ENCODE peak calls at places on chromosomes 12 and 14, in six cellular contexts. B is heart right ventricle, A is GM23248, S is esophagus squamous epithelium, O is stomach, I is left lung. Z is an unnamed sample.

GRCh38 chr12:68080577-68080976 is 79.0 kb downstream of the IFNG start:
- DNase-seq in A (no peak), I (no peak), S (no peak), B (no peak), O (no peak), Z (no peak)

GRCh38 chr14:80636071-80636470 is 305.5 kb downstream of the CEP128 start:
- DNase-seq in S (no peak), O (no peak), I (no peak), B (no peak), A (peak; percentile 39), Z (no peak)

GRCh38 chr12:89525002-89525823 is 617 bp upstream of the GALNT4 start:
- DNase-seq in S (no peak), A (peak; percentile 64), B (peak; percentile 25), I (peak; percentile 60), O (peak; percentile 52), Z (peak; percentile 63)

GRCh38 chr14:95327558-95328374 is 8.1 kb upstream of the CLMN start:
- DNase-seq in A (no peak), O (no peak), I (no peak), S (peak; percentile 28), B (no peak), Z (no peak)

GRCh38 chr12:14135996-14136395 is 154.6 kb upstream of the GRIN2B start:
- DNase-seq in S (no peak), A (no peak), I (no peak), B (no peak), O (no peak), Z (no peak)

GRCh38 chr14:22780941-22781605 is 14.6 kb downstream of the OXA1L start:
- DNase-seq in O (no peak), I (no peak), S (no peak), A (no peak), B (no peak), Z (no peak)

GRCh38 chr12:98725481-98726247 is 80.6 kb downstream of the APAF1 start:
- DNase-seq in I (no peak), O (no peak), A (peak; percentile 84), S (no peak), B (no peak), Z (peak; percentile 53)

GRCh38 chr12:69623970-69624369 is 13.3 kb upstream of the LRRC10 start:
- DNase-seq in O (peak; percentile 97), I (no peak), A (no peak), B (peak; percentile 78), S (no peak), Z (peak; percentile 55)

GRCh38 chr12:107891967-107892366 is 117.5 kb downstream of the ASCL4 start:
- DNase-seq in A (peak; percentile 52), S (no peak), B (no peak), O (no peak), I (no peak), Z (peak; percentile 40)

GRCh38 chr12:93379432-93380308 is 1.9 kb downstream of the NUDT4 start:
- DNase-seq in I (no peak), O (no peak), B (no peak), A (peak; percentile 56), S (no peak), Z (no peak)

GRCh38 chr14:89911018-89911919 is 43.3 kb downstream of the EFCAB11 start:
- DNase-seq in A (peak; percentile 72), B (no peak), O (peak; percentile 36), I (no peak), S (no peak), Z (no peak)

GRCh38 chr12:21248679-21249078 is 86.0 kb downstream of the SLCO1A2 start:
- DNase-seq in O (no peak), B (no peak), S (no peak), I (no peak), A (peak; percentile 42), Z (no peak)

GRCh38 chr14:59254146-59254910 is 65.9 kb downstream of the DAAM1 start:
- DNase-seq in A (peak; percentile 95), S (no peak), B (peak; percentile 89), O (peak; percentile 31), I (peak; percentile 79), Z (peak; percentile 97)

GRCh38 chr14:104875811-104876210 is 10.7 kb downstream of the CEP170B start:
- DNase-seq in S (no peak), I (no peak), A (no peak), B (no peak), O (no peak), Z (peak; percentile 82)

GRCh38 chr12:58359084-58359483 is 417.7 kb downstream of the ATP23 start:
- DNase-seq in B (no peak), O (no peak), I (no peak), A (peak; percentile 24), S (no peak), Z (peak; percentile 23)

GRCh38 chr12:78864483-78865296 is at the start of gene SYT1:
- DNase-seq in S (no peak), I (peak; percentile 30), A (peak; percentile 89), O (no peak), B (no peak), Z (peak; percentile 64)

GRCh38 chr12:53791735-53792326 is 40.1 kb upstream of the CISTR start:
- DNase-seq in A (peak; percentile 28), B (no peak), O (peak; percentile 26), I (no peak), S (no peak), Z (peak; percentile 34)

GRCh38 chr12:118150625-118151024 is 14.7 kb downstream of the PEBP1 start:
- DNase-seq in S (no peak), O (no peak), A (no peak), B (no peak), I (no peak), Z (no peak)

GRCh38 chr12:93514853-93515252 is 47.5 kb downstream of the MRPL42 start:
- DNase-seq in A (peak; percentile 69), O (no peak), B (no peak), S (no peak), I (no peak), Z (no peak)

GRCh38 chr12:25014961-25015360 is 66.1 kb upstream of the BCAT1 start:
- DNase-seq in O (no peak), S (no peak), B (no peak), A (peak; percentile 26), I (no peak), Z (no peak)

GRCh38 chr14:92577321-92577742 is 63.8 kb downstream of the RIN3 start:
- DNase-seq in A (no peak), S (no peak), I (no peak), B (no peak), O (no peak), Z (no peak)

GRCh38 chr14:91337699-91338335 is 79.8 kb downstream of the CCDC88C start:
- DNase-seq in I (no peak), A (no peak), S (no peak), B (no peak), O (no peak), Z (no peak)

GRCh38 chr12:30939234-30939633 is 12.7 kb downstream of the TSPAN11 start:
- DNase-seq in I (no peak), B (no peak), O (no peak), S (no peak), A (no peak), Z (no peak)

GRCh38 chr12:12046401-12046800 is 24.3 kb upstream of the BCL2L14 start:
- DNase-seq in B (no peak), O (no peak), S (no peak), I (no peak), A (no peak), Z (no peak)

GRCh38 chr12:95538656-95539055 is 12.6 kb downstream of the USP44 start:
- DNase-seq in I (no peak), A (no peak), O (no peak), B (no peak), S (no peak), Z (no peak)
- H3K27ac ChIP-seq in I (no peak overlapping the region), A (no peak overlapping the region), O (no peak overlapping the region), B (no peak overlapping the region), S (no peak overlapping the region), Z (no peak overlapping the region)

GRCh38 chr12:103751171-103751570 is 89.9 kb downstream of the NT5DC3 start:
- DNase-seq in A (no peak), I (no peak), B (no peak), O (no peak), S (no peak), Z (no peak)

GRCh38 chr12:103748002-103748401 is 93.0 kb downstream of the NT5DC3 start:
- DNase-seq in S (no peak), I (no peak), A (no peak), O (no peak), B (no peak), Z (no peak)

GRCh38 chr12:103745962-103746361 is 95.1 kb downstream of the NT5DC3 start:
- DNase-seq in I (no peak), S (no peak), A (no peak), B (no peak), O (no peak), Z (no peak)

GRCh38 chr12:103751600-103751999 is 89.4 kb downstream of the NT5DC3 start:
- DNase-seq in I (no peak), O (no peak), S (no peak), A (peak; percentile 31), B (no peak), Z (no peak)

DNA sequence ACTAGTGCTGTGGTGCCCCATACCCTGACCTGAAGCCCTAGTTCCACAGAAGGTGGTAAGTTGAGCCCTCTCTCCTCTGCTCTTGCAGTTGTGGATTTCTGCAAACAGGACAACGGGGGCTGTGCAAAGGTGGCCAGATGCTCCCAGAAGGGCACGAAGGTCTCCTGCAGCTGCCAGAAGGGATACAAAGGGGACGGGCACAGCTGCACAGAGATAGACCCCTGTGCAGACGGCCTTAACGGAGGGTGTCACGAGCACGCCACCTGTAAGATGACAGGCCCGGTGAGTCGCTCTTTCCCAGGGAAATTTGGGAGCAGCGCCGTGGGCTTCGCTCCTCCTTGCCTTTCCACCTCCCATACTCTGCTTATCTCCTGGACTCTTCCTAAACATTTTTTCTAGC is 92.2 kb downstream of the NT5DC3 start:
- DNase-seq in A (no peak), B (no peak), I (no peak), O (no peak), S (no peak), Z (no peak)
- H3K4me1 ChIP-seq in A (no peaks in the 10 kb centered on the region), B (no peaks in the 10 kb centered on the region), I (no peaks in the 10 kb centered on the region), O (no peaks in the 10 kb centered on the region), S (no peaks in the 10 kb centered on the region), Z (no peaks in the 10 kb centered on the region)

GRCh38 chr12:73678335-73678734 is 859.3 kb upstream of the ATXN7L3B start:
- DNase-seq in O (no peak), I (no peak), B (no peak), A (no peak), S (no peak), Z (no peak)
- H3K27ac ChIP-seq in O (no peak overlapping the region), I (no peak overlapping the region), B (no peak overlapping the region), A (no peak overlapping the region), S (no peak overlapping the region), Z (no peak overlapping the region)

DNA sequence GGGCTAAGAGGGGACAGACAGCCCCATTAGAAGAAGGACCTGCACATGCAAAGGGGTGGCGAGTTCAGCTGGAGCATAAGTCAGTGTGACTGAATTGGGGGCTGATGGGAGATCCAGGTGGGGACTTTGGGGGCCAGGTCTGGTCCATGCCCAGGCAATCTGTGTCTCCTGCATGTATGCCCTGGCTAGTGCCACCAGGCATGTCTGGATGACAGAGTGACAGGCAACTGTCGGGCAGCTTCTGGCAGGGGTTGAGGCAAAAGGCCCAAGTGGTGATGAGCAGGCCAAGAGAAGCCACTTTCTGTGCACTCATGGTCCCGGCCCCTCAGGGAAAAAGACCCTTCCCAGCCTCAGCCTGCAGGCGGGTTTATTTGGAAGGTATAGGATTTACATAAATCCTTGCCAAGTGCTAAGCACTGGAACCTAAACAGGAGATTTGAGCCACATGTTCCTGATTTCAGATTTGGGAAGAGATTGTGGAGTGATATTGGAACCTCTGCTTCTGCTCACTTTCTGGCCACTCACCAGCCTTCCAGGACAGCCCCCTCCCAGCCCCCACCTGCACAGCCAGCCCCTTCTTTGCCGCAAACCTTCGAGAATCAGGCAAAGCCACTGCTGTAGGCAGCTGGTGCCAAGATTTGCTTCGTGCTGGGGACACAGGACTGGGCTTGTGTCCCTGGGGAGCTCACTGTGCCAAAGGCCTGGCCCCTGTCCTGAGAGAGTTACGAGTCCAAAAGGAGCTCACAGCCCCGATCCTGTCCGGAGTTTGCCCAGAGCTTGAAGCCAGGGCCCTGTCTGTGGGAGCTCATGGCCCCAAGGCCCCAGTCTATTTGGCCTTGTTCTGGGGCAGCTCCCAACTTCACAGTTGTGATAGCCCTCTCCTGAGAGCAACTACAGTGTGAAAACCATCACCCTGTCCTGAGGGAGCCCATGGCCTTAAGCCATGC is 232.5 kb upstream of the RTL1 start:
- DNase-seq in B (no peak), I (no peak), S (no peak), A (no peak), O (peak; percentile 14), Z (no peak)
- H3K4me1 ChIP-seq in B (no peaks in the 10 kb centered on the region), I (no peaks in the 10 kb centered on the region), S (no peaks in the 10 kb centered on the region), A (no peaks in the 10 kb centered on the region), O (no peaks in the 10 kb centered on the region), Z (no peaks in the 10 kb centered on the region)

Z was measured in testis.